ENCODE peak calls at places on chromosomes 3 and 15, in five cellular contexts. One of them, this sample, is unnamed.

GRCh38 chr3:37223084-37223975 is 48.9 kb upstream of the LRRFIP2 start:
- DNase-seq in T47D: no peak
- DNase-seq in CD8-positive, alpha-beta T cell: no peak
- DNase-seq in iPS-NIHi11: no peak
- DNase-seq in mesenchymal stem cell: peak
- DNase-seq in this sample: no peak

GRCh38 chr3:196198081-196198675 is 13.0 kb downstream of the ZDHHC19 start:
- DNase-seq in T47D: no peak
- DNase-seq in CD8-positive, alpha-beta T cell: no peak
- DNase-seq in iPS-NIHi11: no peak
- DNase-seq in mesenchymal stem cell: no peak
- DNase-seq in this sample: no peak

GRCh38 chr3:132180337-132180791 is 136.8 kb upstream of the ACP3 start:
- DNase-seq in T47D: peak
- DNase-seq in CD8-positive, alpha-beta T cell: no peak
- DNase-seq in iPS-NIHi11: peak
- DNase-seq in mesenchymal stem cell: peak
- DNase-seq in this sample: peak

GRCh38 chr3:24012589-24013257 is 67.6 kb downstream of the NR1D2 start:
- DNase-seq in T47D: no peak
- DNase-seq in CD8-positive, alpha-beta T cell: no peak
- DNase-seq in iPS-NIHi11: no peak
- DNase-seq in mesenchymal stem cell: no peak
- DNase-seq in this sample: no peak

GRCh38 chr3:156050918-156051317 is 69.5 kb upstream of the KCNAB1 start:
- DNase-seq in T47D: no peak
- DNase-seq in CD8-positive, alpha-beta T cell: no peak
- DNase-seq in iPS-NIHi11: no peak
- DNase-seq in mesenchymal stem cell: no peak
- DNase-seq in this sample: no peak

GRCh38 chr3:5438011-5438355 is 250.5 kb downstream of the EDEM1 start:
- DNase-seq in T47D: no peak
- DNase-seq in CD8-positive, alpha-beta T cell: no peak
- DNase-seq in iPS-NIHi11: no peak
- DNase-seq in mesenchymal stem cell: no peak
- DNase-seq in this sample: no peak

GRCh38 chr15:70569139-70569717 is 194.1 kb downstream of the UACA start:
- DNase-seq in T47D: peak
- DNase-seq in CD8-positive, alpha-beta T cell: no peak
- DNase-seq in iPS-NIHi11: peak
- DNase-seq in mesenchymal stem cell: peak
- DNase-seq in this sample: no peak

GRCh38 chr3:147630921-147631320 is 221.8 kb downstream of the ZIC1 start:
- DNase-seq in T47D: no peak
- DNase-seq in CD8-positive, alpha-beta T cell: no peak
- DNase-seq in iPS-NIHi11: no peak
- DNase-seq in mesenchymal stem cell: no peak
- DNase-seq in this sample: no peak

GRCh38 chr15:63923993-63924950 is 90.5 kb upstream of the HERC1 start:
- DNase-seq in T47D: no peak
- DNase-seq in CD8-positive, alpha-beta T cell: no peak
- DNase-seq in iPS-NIHi11: no peak
- DNase-seq in mesenchymal stem cell: no peak
- DNase-seq in this sample: no peak